ENCODE peak calls at places on chromosome 5, in six cellular contexts. One of them, this sample, is unnamed.
A peak's percentile ranks its signal among the peaks of the same experiment; 100 is the strongest.

GRCh38 chr5:52199833-52200232 is 587.9 kb upstream of the ITGA1 start:
- DNase-seq in upper lobe of right lung: no peak
- DNase-seq in transverse colon: no peak
- DNase-seq in cardiac muscle cell: no peak
- DNase-seq in tibial nerve: no peak
- DNase-seq in adrenal gland: no peak
- DNase-seq in this sample: no peak

GRCh38 chr5:177496111-177497010 is 1.0 kb downstream of the PDLIM7 start:
- DNase-seq in cardiac muscle cell: peak; percentile 96
- DNase-seq in transverse colon: peak; percentile 65
- DNase-seq in adrenal gland: peak; percentile 59
- DNase-seq in tibial nerve: peak; percentile 48
- DNase-seq in upper lobe of right lung: peak; percentile 76
- DNase-seq in this sample: peak; percentile 96

GRCh38 chr5:131482556-131483088 is 152.4 kb downstream of the RAPGEF6 start:
- DNase-seq in adrenal gland: no peak
- DNase-seq in upper lobe of right lung: no peak
- DNase-seq in cardiac muscle cell: no peak
- DNase-seq in transverse colon: no peak
- DNase-seq in tibial nerve: no peak
- DNase-seq in this sample: no peak

GRCh38 chr5:148666353-148666752 is 12.0 kb upstream of the HTR4 start:
- DNase-seq in cardiac muscle cell: no peak
- DNase-seq in adrenal gland: no peak
- DNase-seq in upper lobe of right lung: no peak
- DNase-seq in tibial nerve: no peak
- DNase-seq in transverse colon: no peak
- DNase-seq in this sample: no peak

GRCh38 chr5:109907189-109907588 is 217.5 kb downstream of the MAN2A1 start:
- DNase-seq in transverse colon: no peak
- DNase-seq in cardiac muscle cell: peak; percentile 64
- DNase-seq in upper lobe of right lung: no peak
- DNase-seq in adrenal gland: no peak
- DNase-seq in tibial nerve: no peak
- DNase-seq in this sample: no peak

GRCh38 chr5:25570067-25570583 is 925.3 kb upstream of the CDH10 start:
- DNase-seq in transverse colon: no peak
- DNase-seq in tibial nerve: no peak
- DNase-seq in adrenal gland: no peak
- DNase-seq in upper lobe of right lung: no peak
- DNase-seq in cardiac muscle cell: no peak
- DNase-seq in this sample: no peak

GRCh38 chr5:50709471-50709870 is 43.0 kb downstream of the PARP8 start:
- DNase-seq in cardiac muscle cell: peak; percentile 37
- DNase-seq in adrenal gland: no peak
- DNase-seq in transverse colon: no peak
- DNase-seq in upper lobe of right lung: no peak
- DNase-seq in tibial nerve: no peak
- DNase-seq in this sample: no peak

GRCh38 chr5:100697970-100698369 is 162.8 kb downstream of the FAM174A start:
- DNase-seq in tibial nerve: no peak
- DNase-seq in cardiac muscle cell: no peak
- DNase-seq in adrenal gland: no peak
- DNase-seq in upper lobe of right lung: no peak
- DNase-seq in transverse colon: no peak
- DNase-seq in this sample: no peak

GRCh38 chr5:100771181-100771580 is 131.9 kb downstream of the ST8SIA4 start:
- DNase-seq in cardiac muscle cell: no peak
- DNase-seq in transverse colon: no peak
- DNase-seq in adrenal gland: no peak
- DNase-seq in upper lobe of right lung: no peak
- DNase-seq in tibial nerve: no peak
- DNase-seq in this sample: no peak

GRCh38 chr5:180318456-180319089 is 26.7 kb upstream of the MAPK9 start:
- DNase-seq in cardiac muscle cell: no peak
- DNase-seq in adrenal gland: no peak
- DNase-seq in upper lobe of right lung: no peak
- DNase-seq in tibial nerve: no peak
- DNase-seq in transverse colon: no peak
- DNase-seq in this sample: no peak

GRCh38 chr5:180316586-180316985 is 24.7 kb upstream of the MAPK9 start:
- DNase-seq in upper lobe of right lung: no peak
- DNase-seq in adrenal gland: no peak
- DNase-seq in tibial nerve: no peak
- DNase-seq in transverse colon: no peak
- DNase-seq in cardiac muscle cell: no peak
- DNase-seq in this sample: no peak

GRCh38 chr5:180313677-180314076 is 21.8 kb upstream of the MAPK9 start:
- DNase-seq in tibial nerve: no peak
- DNase-seq in cardiac muscle cell: no peak
- DNase-seq in transverse colon: no peak
- DNase-seq in adrenal gland: no peak
- DNase-seq in upper lobe of right lung: peak; percentile 91
- DNase-seq in this sample: no peak

GRCh38 chr5:180315762-180316212 is 23.9 kb upstream of the MAPK9 start:
- DNase-seq in adrenal gland: peak; percentile 83
- DNase-seq in cardiac muscle cell: peak; percentile 69
- DNase-seq in upper lobe of right lung: peak; percentile 89
- DNase-seq in tibial nerve: peak; percentile 33
- DNase-seq in transverse colon: peak; percentile 73
- DNase-seq in this sample: peak; percentile 73

DNA sequence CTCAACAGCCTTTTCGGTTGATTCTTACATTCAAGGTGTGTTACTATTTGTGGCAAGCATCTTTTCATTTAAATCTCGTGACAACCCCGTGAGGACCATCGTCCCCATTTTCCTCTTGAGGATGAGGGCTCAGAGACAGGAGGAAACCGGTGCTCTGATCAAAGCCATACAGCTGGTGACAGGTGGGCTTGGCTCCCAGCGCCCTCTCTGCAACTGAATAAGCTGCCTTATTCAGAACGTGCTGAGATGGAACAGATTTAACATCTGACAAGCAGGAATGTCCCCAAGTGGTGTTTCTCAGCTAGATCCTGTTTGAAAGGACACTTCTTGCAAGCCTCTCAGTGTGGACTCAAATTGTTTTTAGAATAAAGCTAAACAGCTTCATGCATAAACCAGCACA is 22.2 kb upstream of the MAPK9 start:
- DNase-seq in adrenal gland: no peak
- DNase-seq in tibial nerve: no peak
- DNase-seq in cardiac muscle cell: no peak
- DNase-seq in transverse colon: no peak
- DNase-seq in upper lobe of right lung: no peak
- DNase-seq in this sample: no peak
- H3K4me3 ChIP-seq in adrenal gland: no peak overlapping the region
- H3K4me3 ChIP-seq in tibial nerve: no peak overlapping the region
- H3K4me3 ChIP-seq in cardiac muscle cell: no peak overlapping the region
- H3K4me3 ChIP-seq in transverse colon: no peak overlapping the region
- H3K4me3 ChIP-seq in upper lobe of right lung: peak overlapping the region; percentile 26
- H3K4me3 ChIP-seq in this sample: no peak overlapping the region

DNA sequence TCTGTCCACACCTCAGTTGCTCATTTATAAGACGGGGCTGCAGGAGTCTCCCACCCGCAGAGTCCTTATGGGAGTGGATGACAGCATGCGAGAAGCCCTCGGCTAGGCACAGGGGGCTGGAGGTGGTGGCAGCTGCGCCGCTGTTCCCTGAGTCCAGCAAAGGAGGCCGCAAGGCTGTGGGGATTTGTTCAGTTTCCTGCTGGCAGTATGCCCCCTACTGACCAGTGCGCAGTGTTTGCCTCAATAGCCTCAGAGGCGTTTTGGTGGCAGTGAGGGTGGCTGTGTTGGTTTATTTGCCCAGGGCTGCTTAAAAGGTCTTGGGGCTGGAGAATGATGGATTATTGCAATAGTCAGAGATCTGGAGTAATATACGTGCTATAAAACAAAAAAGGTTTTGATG is 176.3 kb upstream of the OTULINL start:
- DNase-seq in adrenal gland: no peak
- DNase-seq in tibial nerve: no peak
- DNase-seq in upper lobe of right lung: no peak
- DNase-seq in cardiac muscle cell: no peak
- DNase-seq in transverse colon: no peak
- DNase-seq in this sample: no peak
- TF ChIP-seq CTCF in adrenal gland: no peak
- TF ChIP-seq CTCF in tibial nerve: no peak
- TF ChIP-seq CTCF in upper lobe of right lung: no peak
- TF ChIP-seq CTCF in cardiac muscle cell: peak; percentile 27
- TF ChIP-seq CTCF in transverse colon: peak; percentile 38
- TF ChIP-seq CTCF in this sample: no peak

DNA sequence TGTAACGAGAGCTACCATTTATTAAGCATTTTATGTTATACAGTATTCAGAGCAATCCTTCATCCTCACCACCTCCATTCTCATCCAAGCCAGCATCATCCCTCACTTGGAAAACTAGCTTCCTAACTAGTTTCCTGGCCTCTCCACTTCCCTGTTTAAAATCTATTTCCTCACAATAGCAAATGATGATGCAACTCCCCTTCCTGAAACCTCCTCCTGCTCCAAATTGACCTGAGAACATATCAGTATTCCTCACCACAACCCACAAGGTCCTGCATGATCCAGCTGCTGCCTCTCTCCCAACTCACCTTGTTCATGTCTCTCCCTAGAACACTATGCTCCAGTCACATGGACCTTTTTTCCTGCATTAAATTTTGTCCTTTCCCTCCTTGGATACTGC is 4.3 kb upstream of the SLC36A2 start:
- DNase-seq in transverse colon: no peak
- DNase-seq in tibial nerve: no peak
- DNase-seq in upper lobe of right lung: no peak
- DNase-seq in cardiac muscle cell: peak; percentile 11
- DNase-seq in adrenal gland: no peak
- DNase-seq in this sample: no peak
- H3K27me3 ChIP-seq in transverse colon: no peaks in the 10 kb centered on the region
- H3K27me3 ChIP-seq in tibial nerve: no peaks in the 10 kb centered on the region
- H3K27me3 ChIP-seq in upper lobe of right lung: peaks cover 8% of the 10 kb centered on the region
- H3K27me3 ChIP-seq in cardiac muscle cell: no peaks in the 10 kb centered on the region
- H3K27me3 ChIP-seq in adrenal gland: peaks cover 12% of the 10 kb centered on the region
- H3K27me3 ChIP-seq in this sample: no peaks in the 10 kb centered on the region

GRCh38 chr5:116576043-116576713 is 1.6 kb upstream of the SEMA6A start:
- DNase-seq in transverse colon: peak; percentile 71
- DNase-seq in cardiac muscle cell: peak; percentile 76
- DNase-seq in tibial nerve: no peak
- DNase-seq in upper lobe of right lung: peak; percentile 69
- DNase-seq in adrenal gland: peak; percentile 74
- DNase-seq in this sample: no peak
- H3K4me3 ChIP-seq in transverse colon: peak overlapping the region; percentile 90
- H3K4me3 ChIP-seq in cardiac muscle cell: peak overlapping the region; percentile 74
- H3K4me3 ChIP-seq in tibial nerve: peak overlapping the region; percentile 79
- H3K4me3 ChIP-seq in upper lobe of right lung: peak overlapping the region; percentile 66
- H3K4me3 ChIP-seq in adrenal gland: peak overlapping the region; percentile 94
- H3K4me3 ChIP-seq in this sample: peak overlapping the region; percentile 70

GRCh38 chr5:163914911-163915310 is 409.5 kb downstream of the MAT2B start:
- DNase-seq in transverse colon: peak; percentile 56
- DNase-seq in tibial nerve: no peak
- DNase-seq in cardiac muscle cell: no peak
- DNase-seq in upper lobe of right lung: peak; percentile 44
- DNase-seq in adrenal gland: no peak
- DNase-seq in this sample: no peak

GRCh38 chr5:163916376-163916775 is 411.0 kb downstream of the MAT2B start:
- DNase-seq in cardiac muscle cell: peak; percentile 63
- DNase-seq in adrenal gland: peak; percentile 41
- DNase-seq in upper lobe of right lung: no peak
- DNase-seq in tibial nerve: no peak
- DNase-seq in transverse colon: peak; percentile 39
- DNase-seq in this sample: no peak

GRCh38 chr5:163915481-163915961 is 410.1 kb downstream of the MAT2B start:
- DNase-seq in tibial nerve: no peak
- DNase-seq in adrenal gland: no peak
- DNase-seq in upper lobe of right lung: peak; percentile 50
- DNase-seq in cardiac muscle cell: peak; percentile 23
- DNase-seq in transverse colon: peak; percentile 52
- DNase-seq in this sample: no peak

GRCh38 chr5:163912023-163912422 is 406.6 kb downstream of the MAT2B start:
- DNase-seq in upper lobe of right lung: no peak
- DNase-seq in tibial nerve: no peak
- DNase-seq in transverse colon: no peak
- DNase-seq in cardiac muscle cell: no peak
- DNase-seq in adrenal gland: no peak
- DNase-seq in this sample: no peak

DNA sequence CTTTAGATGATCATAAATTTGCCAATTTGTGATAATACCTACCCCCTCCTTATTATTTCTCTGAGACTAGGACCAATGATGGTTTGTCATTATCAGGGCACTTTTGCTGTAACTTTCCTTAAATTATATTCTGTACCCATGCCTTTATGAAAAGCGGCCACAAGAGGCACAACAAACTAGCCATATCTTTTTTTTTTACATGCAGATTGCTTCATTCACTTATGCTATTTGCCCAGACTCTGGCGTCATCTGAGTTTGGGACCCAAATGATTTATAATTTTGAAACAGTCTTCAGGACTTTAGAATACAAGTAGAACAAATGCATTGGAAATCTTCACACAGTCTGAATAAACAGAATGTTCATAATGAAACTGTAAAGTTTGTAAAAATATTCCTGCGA is 408.1 kb downstream of the MAT2B start:
- DNase-seq in tibial nerve: no peak
- DNase-seq in adrenal gland: no peak
- DNase-seq in transverse colon: no peak
- DNase-seq in cardiac muscle cell: peak; percentile 21
- DNase-seq in upper lobe of right lung: no peak
- DNase-seq in this sample: no peak
- TF ChIP-seq CTCF in tibial nerve: no peak
- TF ChIP-seq CTCF in adrenal gland: no peak
- TF ChIP-seq CTCF in transverse colon: no peak
- TF ChIP-seq CTCF in cardiac muscle cell: peak; percentile 16
- TF ChIP-seq CTCF in upper lobe of right lung: no peak
- TF ChIP-seq CTCF in this sample: no peak

GRCh38 chr5:171808951-171809350 is 23.3 kb downstream of the SMIM23 start:
- DNase-seq in tibial nerve: no peak
- DNase-seq in upper lobe of right lung: no peak
- DNase-seq in cardiac muscle cell: no peak
- DNase-seq in transverse colon: no peak
- DNase-seq in adrenal gland: no peak
- DNase-seq in this sample: no peak
- H3K27me3 ChIP-seq in tibial nerve: no peaks in the 10 kb centered on the region
- H3K27me3 ChIP-seq in upper lobe of right lung: peaks cover 14% of the 10 kb centered on the region
- H3K27me3 ChIP-seq in cardiac muscle cell: peaks cover 26% of the 10 kb centered on the region
- H3K27me3 ChIP-seq in transverse colon: peaks cover 31% of the 10 kb centered on the region
- H3K27me3 ChIP-seq in adrenal gland: no peaks in the 10 kb centered on the region
- H3K27me3 ChIP-seq in this sample: no peaks in the 10 kb centered on the region

This sample was measured in ascending aorta.